ENCODE peak calls at places on chromosomes 2 and 18, in four cellular contexts. One of them, this sample, is unnamed.

GRCh38 chr2:78677774-78678173 is 347.7 kb upstream of the REG3G start:
- DNase-seq in epithelial cell of proximal tubule: no peak
- DNase-seq in psoas muscle: no peak
- DNase-seq in activated CD4-positive, alpha-beta T cell treated with anti-CD3 and anti-CD28 coated beads, Interleukin-2, amount 50 U/mL, for 24 hours: no peak
- DNase-seq in this sample: no peak

GRCh38 chr2:48134704-48135103 is 228.4 kb upstream of the FBXO11 start:
- DNase-seq in epithelial cell of proximal tubule: no peak
- DNase-seq in psoas muscle: no peak
- DNase-seq in activated CD4-positive, alpha-beta T cell treated with anti-CD3 and anti-CD28 coated beads, Interleukin-2, amount 50 U/mL, for 24 hours: no peak
- DNase-seq in this sample: no peak

GRCh38 chr18:26482567-26482966 is 65.8 kb downstream of the KCTD1 start:
- DNase-seq in epithelial cell of proximal tubule: no peak
- DNase-seq in psoas muscle: no peak
- DNase-seq in activated CD4-positive, alpha-beta T cell treated with anti-CD3 and anti-CD28 coated beads, Interleukin-2, amount 50 U/mL, for 24 hours: no peak
- DNase-seq in this sample: no peak

GRCh38 chr2:226869371-226869770 is 33.5 kb downstream of the RHBDD1 start:
- DNase-seq in epithelial cell of proximal tubule: no peak
- DNase-seq in psoas muscle: no peak
- DNase-seq in activated CD4-positive, alpha-beta T cell treated with anti-CD3 and anti-CD28 coated beads, Interleukin-2, amount 50 U/mL, for 24 hours: no peak
- DNase-seq in this sample: no peak

GRCh38 chr2:96514521-96514920 is 9.4 kb upstream of the NEURL3 start:
- DNase-seq in epithelial cell of proximal tubule: no peak
- DNase-seq in psoas muscle: no peak
- DNase-seq in activated CD4-positive, alpha-beta T cell treated with anti-CD3 and anti-CD28 coated beads, Interleukin-2, amount 50 U/mL, for 24 hours: no peak
- DNase-seq in this sample: no peak

GRCh38 chr2:104848526-104848925 is 5.4 kb upstream of the POU3F3 start:
- DNase-seq in epithelial cell of proximal tubule: peak
- DNase-seq in psoas muscle: no peak
- DNase-seq in activated CD4-positive, alpha-beta T cell treated with anti-CD3 and anti-CD28 coated beads, Interleukin-2, amount 50 U/mL, for 24 hours: no peak
- DNase-seq in this sample: no peak

GRCh38 chr2:204860249-204860648 is 315.0 kb downstream of the PARD3B start:
- DNase-seq in epithelial cell of proximal tubule: no peak
- DNase-seq in psoas muscle: peak
- DNase-seq in activated CD4-positive, alpha-beta T cell treated with anti-CD3 and anti-CD28 coated beads, Interleukin-2, amount 50 U/mL, for 24 hours: no peak
- DNase-seq in this sample: peak

GRCh38 chr2:191758420-191759199 is 80.7 kb downstream of the NABP1 start:
- DNase-seq in epithelial cell of proximal tubule: peak
- DNase-seq in psoas muscle: no peak
- DNase-seq in activated CD4-positive, alpha-beta T cell treated with anti-CD3 and anti-CD28 coated beads, Interleukin-2, amount 50 U/mL, for 24 hours: peak
- DNase-seq in this sample: no peak

GRCh38 chr2:120469486-120469885 is 123.5 kb downstream of the INHBB start:
- DNase-seq in epithelial cell of proximal tubule: no peak
- DNase-seq in psoas muscle: no peak
- DNase-seq in activated CD4-positive, alpha-beta T cell treated with anti-CD3 and anti-CD28 coated beads, Interleukin-2, amount 50 U/mL, for 24 hours: no peak
- DNase-seq in this sample: no peak

GRCh38 chr18:582465-582864 is 2.3 kb downstream of the CETN1 start:
- DNase-seq in epithelial cell of proximal tubule: no peak
- DNase-seq in psoas muscle: no peak
- DNase-seq in activated CD4-positive, alpha-beta T cell treated with anti-CD3 and anti-CD28 coated beads, Interleukin-2, amount 50 U/mL, for 24 hours: no peak
- DNase-seq in this sample: no peak

This sample was measured in Right ventricle myocardium superior.